ENCODE peak calls at places on chromosomes 1 and 21, in seven cellular contexts. M is GM13976, Z is fibroblast of mammary gland, G is endothelial cell, C is A673, S is type B pancreatic cell, D is GM06990. R is an unnamed sample.

GRCh38 chr1:229461032-229461668 is 27.3 kb upstream of the ACTA1 start:
- DNase-seq in M (no peak), Z (no peak), G (no peak), C (no peak), S (no peak), D (no peak), R (no peak)

GRCh38 chr1:224800486-224801119 is 128.9 kb upstream of the DNAH14 start:
- DNase-seq in M (no peak), Z (no peak), G (no peak), C (no peak), S (no peak), D (no peak), R (no peak)

GRCh38 chr1:227560393-227560792 is 3.0 kb upstream of the ZNF678 start:
- DNase-seq in M (no peak), Z (no peak), G (no peak), C (no peak), S (peak), D (no peak), R (no peak)

GRCh38 chr1:231613419-231614349 is 12.9 kb upstream of the DISC1 start:
- DNase-seq in M (peak), Z (no peak), G (no peak), C (no peak), S (no peak), D (no peak), R (no peak)

GRCh38 chr1:11479375-11479979 is 522 bp downstream of the DISP3 start:
- DNase-seq in M (no peak), Z (no peak), G (no peak), C (no peak), S (no peak), D (no peak), R (no peak)

GRCh38 chr1:178488393-178488792 is 8.4 kb downstream of the CLEC20A start:
- DNase-seq in M (peak), Z (no peak), G (no peak), C (no peak), S (no peak), D (no peak), R (no peak)

GRCh38 chr1:7026188-7026587 is 240.9 kb downstream of the CAMTA1 start:
- DNase-seq in M (no peak), Z (no peak), G (no peak), C (no peak), S (no peak), D (no peak), R (no peak)

GRCh38 chr1:87149166-87150065 is 179.3 kb upstream of the LMO4 start:
- DNase-seq in M (no peak), Z (peak), G (no peak), C (peak), S (no peak), D (no peak), R (no peak)

GRCh38 chr1:40712997-40713396 is 21.5 kb downstream of the NFYC start:
- DNase-seq in M (peak), Z (no peak), G (no peak), C (peak), S (no peak), D (peak), R (no peak)

GRCh38 chr1:198756470-198756869 is 117.6 kb downstream of the PTPRC start:
- DNase-seq in M (no peak), Z (peak), G (no peak), C (peak), S (no peak), D (no peak), R (no peak)

GRCh38 chr1:18927654-18928272 is 25.4 kb upstream of the ALDH4A1 start:
- DNase-seq in M (peak), Z (no peak), G (no peak), C (no peak), S (no peak), D (peak), R (no peak)

GRCh38 chr1:83060216-83060615 is 938.7 kb downstream of the TTLL7 start:
- DNase-seq in M (no peak), Z (no peak), G (no peak), C (no peak), S (no peak), D (no peak), R (no peak)

GRCh38 chr1:183185941-183186490 is at the start of gene LAMC2:
- DNase-seq in M (peak), Z (no peak), G (peak), C (no peak), S (peak), D (no peak), R (no peak)

GRCh38 chr1:3984586-3984985 is 84.5 kb upstream of the C1orf174 start:
- DNase-seq in M (no peak), Z (no peak), G (no peak), C (no peak), S (no peak), D (no peak), R (no peak)

GRCh38 chr1:21870611-21871010 is 58.5 kb downstream of the LDLRAD2 start:
- DNase-seq in M (no peak), Z (no peak), G (no peak), C (no peak), S (no peak), D (no peak), R (no peak)

GRCh38 chr1:13751458-13751871 is 51.5 kb downstream of the PRDM2 start:
- DNase-seq in M (peak), Z (no peak), G (no peak), C (no peak), S (no peak), D (peak), R (no peak)

GRCh38 chr1:198556969-198557368 is 16.5 kb upstream of the ATP6V1G3 start:
- DNase-seq in M (peak), Z (no peak), G (no peak), C (peak), S (no peak), D (peak), R (no peak)

GRCh38 chr1:1093610-1093943 is 19.5 kb upstream of the RNF223 start:
- DNase-seq in M (no peak), Z (no peak), G (no peak), C (no peak), S (peak), D (no peak), R (no peak)

GRCh38 chr1:41540886-41541591 is 56.6 kb upstream of the EDN2 start:
- DNase-seq in M (peak), Z (peak), G (no peak), C (no peak), S (no peak), D (no peak), R (no peak)

GRCh38 chr1:116375884-116376733 is 3.1 kb downstream of the ATP1A1 start:
- DNase-seq in M (no peak), Z (peak), G (no peak), C (peak), S (no peak), D (no peak), R (no peak)

GRCh38 chr1:44263191-44263944 is 50.1 kb downstream of the DMAP1 start:
- DNase-seq in M (no peak), Z (no peak), G (no peak), C (no peak), S (no peak), D (no peak), R (no peak)

GRCh38 chr1:198929961-198930599 is 291.2 kb downstream of the PTPRC start:
- DNase-seq in M (no peak), Z (peak), G (no peak), C (peak), S (no peak), D (no peak), R (no peak)

GRCh38 chr1:5632226-5632625 is 360.0 kb downstream of the NPHP4 start:
- DNase-seq in M (no peak), Z (no peak), G (no peak), C (no peak), S (no peak), D (no peak), R (no peak)

GRCh38 chr1:230163205-230163604 is 96.2 kb downstream of the GALNT2 start:
- DNase-seq in M (no peak), Z (peak), G (no peak), C (no peak), S (no peak), D (no peak), R (no peak)

GRCh38 chr1:201309420-201309819 is 26.1 kb downstream of the PKP1 start:
- DNase-seq in M (peak), Z (no peak), G (peak), C (peak), S (no peak), D (no peak), R (no peak)

GRCh38 chr1:41280189-41281032 is 38.3 kb upstream of the SCMH1 start:
- DNase-seq in M (no peak), Z (no peak), G (no peak), C (no peak), S (no peak), D (no peak), R (no peak)

GRCh38 chr1:229023651-229024295 is 247.1 kb upstream of the RAB4A start:
- DNase-seq in M (no peak), Z (no peak), G (no peak), C (no peak), S (no peak), D (no peak), R (no peak)

GRCh38 chr1:234617135-234617985 is 7.4 kb upstream of the IRF2BP2 start:
- DNase-seq in M (no peak), Z (peak), G (no peak), C (no peak), S (no peak), D (no peak), R (no peak)

GRCh38 chr1:184019066-184019465 is 18.5 kb downstream of the COLGALT2 start:
- DNase-seq in M (no peak), Z (no peak), G (no peak), C (peak), S (no peak), D (no peak), R (no peak)

GRCh38 chr1:234871710-234872262 is 256.9 kb downstream of the TOMM20 start:
- DNase-seq in M (no peak), Z (peak), G (no peak), C (no peak), S (no peak), D (no peak), R (no peak)

GRCh38 chr1:151147132-151147503 is 687 bp upstream of the SEMA6C start:
- DNase-seq in M (no peak), Z (peak), G (no peak), C (no peak), S (no peak), D (no peak), R (no peak)

GRCh38 chr1:146012703-146013565 is 8.6 kb downstream of the HJV start:
- DNase-seq in M (peak), Z (peak), G (peak), C (peak), S (no peak), D (no peak), R (no peak)

GRCh38 chr1:41791667-41792484 is 126.8 kb downstream of the HIVEP3 start:
- DNase-seq in M (no peak), Z (no peak), G (no peak), C (no peak), S (no peak), D (no peak), R (no peak)

GRCh38 chr1:224621813-224622682 is 5.9 kb downstream of the CNIH3 start:
- DNase-seq in M (no peak), Z (no peak), G (no peak), C (no peak), S (no peak), D (no peak), R (no peak)

GRCh38 chr1:161739865-161740566 is 9.6 kb upstream of the DUSP12 start:
- DNase-seq in M (no peak), Z (no peak), G (no peak), C (no peak), S (no peak), D (peak), R (no peak)

GRCh38 chr1:167782946-167783345 is 61.2 kb downstream of the MPZL1 start:
- DNase-seq in M (no peak), Z (no peak), G (no peak), C (no peak), S (no peak), D (no peak), R (no peak)

DNA sequence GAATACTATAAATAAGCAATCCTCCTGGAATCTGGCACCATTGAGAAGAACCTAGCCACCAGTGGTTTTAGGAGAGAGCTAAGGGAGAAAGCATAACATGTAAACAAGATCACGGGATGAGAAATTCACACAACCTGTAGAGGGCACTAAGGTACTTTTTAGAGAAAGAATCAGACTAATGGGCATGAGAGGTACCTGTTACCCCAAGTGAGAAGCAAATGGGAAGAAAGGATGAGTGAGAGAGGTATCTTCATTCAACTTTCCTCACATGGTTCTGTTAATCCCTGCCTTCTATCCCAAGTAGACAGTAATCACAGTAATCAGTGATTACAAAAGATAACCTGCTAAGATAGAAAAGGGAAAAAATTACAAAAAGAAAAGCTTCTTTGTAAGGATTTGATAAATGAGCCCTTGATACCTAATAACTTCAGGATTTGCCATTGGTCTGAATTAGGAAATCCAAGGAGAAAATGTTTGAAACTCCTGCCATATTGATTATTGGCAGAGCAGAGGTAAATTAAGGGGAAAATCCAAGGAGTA is 251.1 kb upstream of the ADGRL2 start:
- DNase-seq in M (no peak), Z (peak), G (no peak), C (peak), S (no peak), D (no peak), R (peak)
- TF ChIP-seq CTCF in M (peak), Z (peak), G (peak), C (peak), S (peak), D (peak), R (peak)

GRCh38 chr1:102776074-102776473 is 332.2 kb downstream of the COL11A1 start:
- DNase-seq in M (no peak), Z (no peak), G (no peak), C (no peak), S (no peak), D (no peak), R (no peak)

DNA sequence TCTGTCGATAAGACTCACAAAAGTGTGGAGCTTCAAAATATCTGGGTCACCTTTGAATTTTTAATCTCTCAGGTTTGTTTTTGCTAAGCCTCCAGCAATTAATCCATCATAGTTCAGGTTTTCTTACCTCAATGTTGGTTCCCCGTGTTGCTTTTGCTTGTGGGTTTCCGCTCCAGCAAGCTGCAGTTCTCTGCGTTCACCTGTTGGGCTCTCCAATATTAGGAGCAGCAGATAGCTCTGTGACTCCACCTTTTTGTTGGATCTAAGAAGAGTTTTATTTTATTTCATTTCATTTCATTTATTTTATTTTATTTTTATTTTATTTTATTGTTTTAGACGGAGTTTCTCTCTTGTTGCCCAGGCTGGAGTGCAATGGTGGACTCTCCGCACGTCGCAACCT is 335.5 kb downstream of the COL11A1 start:
- DNase-seq in M (no peak), Z (no peak), G (no peak), C (no peak), S (no peak), D (no peak), R (no peak)
- TF ChIP-seq CTCF in M (no peak), Z (no peak), G (no peak), C (no peak), S (peak), D (no peak), R (no peak)

GRCh38 chr1:28086651-28087050 is 1.8 kb downstream of the EYA3 start:
- DNase-seq in M (no peak), Z (no peak), G (no peak), C (no peak), S (no peak), D (no peak), R (no peak)

GRCh38 chr1:28085129-28085528 is 3.3 kb downstream of the EYA3 start:
- DNase-seq in M (no peak), Z (no peak), G (no peak), C (no peak), S (no peak), D (no peak), R (no peak)

GRCh38 chr1:28088168-28088961 is at the start of gene EYA3:
- DNase-seq in M (peak), Z (peak), G (peak), C (peak), S (peak), D (peak), R (peak)

GRCh38 chr1:28091043-28091781 is 2.8 kb upstream of the EYA3 start:
- DNase-seq in M (peak), Z (peak), G (peak), C (peak), S (peak), D (no peak), R (no peak)

GRCh38 chr1:28087614-28088167 is 719 bp downstream of the EYA3 start:
- DNase-seq in M (no peak), Z (peak), G (peak), C (peak), S (no peak), D (peak), R (no peak)
- TF ChIP-seq CTCF in M (peak), Z (no peak), G (no peak), C (peak), S (no peak), D (peak), R (peak)

GRCh38 chr1:54273092-54273836 is 73.3 kb downstream of the MRPL37 start:
- DNase-seq in M (no peak), Z (peak), G (no peak), C (peak), S (peak), D (no peak), R (peak)
- TF ChIP-seq CTCF in M (no peak), Z (peak), G (no peak), C (peak), S (peak), D (peak), R (peak)

DNA sequence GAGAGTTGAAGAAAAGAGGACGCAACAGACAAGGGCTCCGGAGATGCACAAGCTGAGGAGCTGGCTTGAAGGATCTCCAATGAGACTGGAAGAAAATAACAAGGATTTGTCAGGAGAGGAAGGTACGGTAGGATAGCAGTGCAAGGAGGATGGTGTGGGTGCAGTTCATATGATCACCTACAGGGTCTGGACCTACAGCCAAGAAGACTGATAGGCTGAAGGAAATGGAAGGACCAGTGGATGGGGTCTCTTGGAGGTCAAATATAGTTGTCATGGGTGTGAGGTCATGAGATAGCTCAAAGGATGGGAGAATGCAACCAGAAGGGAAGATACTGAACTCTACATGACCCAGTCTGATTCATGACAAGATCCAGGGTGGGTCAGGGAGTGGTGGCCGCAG is 15.2 kb upstream of the KANK4 start:
- DNase-seq in M (no peak), Z (no peak), G (no peak), C (no peak), S (no peak), D (no peak), R (no peak)
- TF ChIP-seq CTCF in M (no peak), Z (peak), G (peak), C (no peak), S (peak), D (peak), R (no peak)

GRCh38 chr1:99306644-99307043 is 42.4 kb downstream of the PLPPR4 start:
- DNase-seq in M (no peak), Z (no peak), G (no peak), C (no peak), S (no peak), D (no peak), R (no peak)
- TF ChIP-seq CTCF in M (no peak), Z (no peak), G (no peak), C (no peak), S (no peak), D (no peak), R (no peak)

GRCh38 chr21:37642493-37642892 is 273.8 kb downstream of the KCNJ6 start:
- DNase-seq in M (no peak), Z (no peak), G (no peak), C (peak), S (no peak), D (no peak), R (no peak)
- TF ChIP-seq CTCF in M (peak), Z (no peak), G (no peak), C (peak), S (peak), D (peak), R (no peak)

R was measured in AG09319.